ENCODE peak calls at places on chromosomes 3 and 15, in eight cellular contexts. J is CD8-positive, alpha-beta T cell; C is A549; F is adrenal gland; O is body of pancreas; E is SK-N-SH; V is PC-3; W is IMR-90. A is an unnamed sample. For H3K4me1, the result is how much of the 10 kb centered on the place peaks cover.

GRCh38 chr15:67701669-67702068 is 123.6 kb upstream of the SKOR1 start:
- DNase-seq in J (no peak), C (no peak), F (no peak), O (peak), E (no peak), V (no peak), W (peak), A (peak)

GRCh38 chr3:146326875-146327543 is 76.1 kb upstream of the PLSCR4 start:
- DNase-seq in J (no peak), C (peak), F (peak), O (peak), E (peak), V (peak), W (peak), A (peak)

GRCh38 chr3:162437480-162437879 is 940.9 kb downstream of the OTOL1 start:
- DNase-seq in J (no peak), C (no peak), F (no peak), O (no peak), E (no peak), V (peak), W (peak), A (no peak)

GRCh38 chr3:129686941-129687340 is 80.5 kb upstream of the PLXND1 start:
- DNase-seq in J (no peak), C (peak), F (no peak), O (peak), E (no peak), V (peak), W (no peak), A (no peak)

GRCh38 chr3:123789760-123790159 is 94.4 kb downstream of the MYLK start:
- DNase-seq in J (no peak), C (no peak), F (no peak), O (no peak), E (no peak), V (peak), W (peak), A (peak)

GRCh38 chr3:172516318-172517214 is 6.7 kb downstream of the TNFSF10 start:
- DNase-seq in J (no peak), C (peak), F (peak), O (peak), E (no peak), V (peak), W (peak), A (no peak)

GRCh38 chr3:57768595-57768994 is 12.5 kb downstream of the SLMAP start:
- DNase-seq in J (no peak), C (no peak), F (no peak), O (no peak), E (no peak), V (no peak), W (no peak), A (no peak)

GRCh38 chr15:65323071-65323511 is 18.6 kb downstream of the RNU5B-1 start:
- DNase-seq in J (no peak), C (no peak), F (peak), O (peak), E (peak), V (no peak), W (peak), A (peak)

GRCh38 chr15:39248204-39248603 is 332.7 kb upstream of the THBS1 start:
- DNase-seq in J (no peak), C (no peak), F (no peak), O (peak), E (no peak), V (peak), W (peak), A (no peak)

GRCh38 chr3:193816656-193817311 is 223.8 kb downstream of the OPA1 start:
- DNase-seq in J (no peak), C (peak), F (no peak), O (peak), E (peak), V (no peak), W (peak), A (no peak)

GRCh38 chr3:88369337-88369736 is 219.6 kb downstream of the C3orf38 start:
- DNase-seq in J (no peak), C (no peak), F (no peak), O (no peak), E (no peak), V (no peak), W (no peak), A (no peak)

DNA sequence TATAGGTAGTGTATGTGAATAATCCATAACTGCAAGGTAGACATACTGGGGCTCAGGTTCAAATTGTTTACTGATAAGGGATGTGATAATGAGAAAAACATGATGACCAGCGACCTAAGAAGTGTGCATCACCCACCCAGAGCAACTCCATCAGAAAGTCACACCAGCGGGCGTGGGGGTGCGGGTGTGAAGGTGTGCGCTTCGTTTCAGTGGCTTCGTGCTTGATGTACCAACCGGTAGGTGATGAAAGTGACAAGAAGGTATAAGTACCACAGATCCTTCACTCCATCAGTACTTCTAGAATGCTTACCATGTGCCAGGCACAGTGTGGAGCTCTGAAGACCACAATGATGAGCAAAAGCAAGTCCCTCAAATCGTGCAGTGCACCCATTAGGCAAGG is 11.2 kb downstream of the ANP32A start:
- DNase-seq in J (peak), C (no peak), F (no peak), O (no peak), E (no peak), V (no peak), W (no peak), A (no peak)
- H3K4me1 ChIP-seq in J (half or more), C (under half), F (under half), O (under half), E (half or more), V (under half), W (under half), A (under half)

DNA sequence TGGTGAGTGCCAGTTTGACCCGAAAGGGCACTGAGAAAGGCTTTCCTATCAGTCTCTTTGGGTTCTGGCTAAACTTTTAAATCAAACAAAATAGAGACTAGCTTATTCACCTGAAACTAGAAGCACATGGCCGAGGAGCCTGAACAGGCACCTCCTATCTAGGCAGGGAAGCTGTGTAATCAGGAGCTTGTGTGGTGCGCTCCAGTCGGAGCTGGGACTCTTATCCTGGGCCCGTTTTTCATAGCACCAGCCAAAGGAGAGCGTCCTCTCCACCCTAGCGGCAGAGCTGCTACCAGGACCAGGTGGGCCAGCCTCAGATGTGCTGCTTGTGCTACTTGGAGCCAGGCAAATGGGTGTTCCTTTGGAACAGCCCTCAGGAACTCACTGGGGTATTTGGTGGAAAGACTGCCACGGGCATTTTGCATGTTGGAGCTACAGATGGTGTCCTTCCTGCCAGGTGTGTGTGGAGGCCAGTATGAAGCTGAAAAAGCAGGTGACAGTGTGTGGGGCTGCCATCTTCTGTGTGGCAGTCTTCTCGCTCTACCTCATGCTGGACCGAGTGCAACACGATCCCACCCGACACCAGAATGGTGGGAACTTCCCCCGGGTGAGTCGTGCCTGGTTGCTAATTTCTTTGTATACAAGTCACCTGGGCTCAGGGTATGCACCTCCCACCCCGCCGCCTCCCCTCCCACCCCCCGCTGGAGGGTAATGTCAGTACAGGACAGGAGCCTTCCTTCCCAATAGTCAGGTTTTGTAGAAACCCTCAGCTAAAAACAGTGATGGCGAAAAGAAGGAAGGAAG is 833 bp downstream of the MAN2A2 start:
- DNase-seq in J (no peak), C (peak), F (no peak), O (peak), E (no peak), V (peak), W (no peak), A (peak)
- TF ChIP-seq CTCF in J (no peak), C (no peak), F (no peak), O (no peak), E (no peak), V (peak), W (no peak), A (no peak)

GRCh38 chr3:11634974-11635612 is 8.6 kb downstream of the VGLL4 start:
- DNase-seq in J (no peak), C (no peak), F (no peak), O (no peak), E (no peak), V (no peak), W (no peak), A (no peak)
- H3K4me1 ChIP-seq in J (under half), C (under half), F (half or more), O (half or more), E (under half), V (under half), W (under half), A (half or more)

GRCh38 chr3:151166161-151166560 is 36.9 kb downstream of the GPR171 start:
- DNase-seq in J (no peak), C (peak), F (no peak), O (no peak), E (no peak), V (peak), W (peak), A (no peak)
- TF ChIP-seq CTCF in J (peak), C (peak), F (no peak), O (no peak), E (peak), V (peak), W (peak), A (peak)